ENCODE peak calls at places on chromosomes 12 and 14, in four cellular contexts. B is HepG2, L is H1, C is endothelial cell of umbilical vein. N is an unnamed sample.

GRCh38 chr12:74538491-74539258 is 1.0 kb downstream of the ATXN7L3B start:
- DNase-seq in B (no peak), L (no peak), C (peak), N (no peak)

GRCh38 chr12:101839324-101840283 is 8.8 kb upstream of the GNPTAB start:
- DNase-seq in B (peak), L (no peak), C (peak), N (peak)

GRCh38 chr12:33706927-33707326 is 267.3 kb upstream of the SYT10 start:
- DNase-seq in B (no peak), L (no peak), C (no peak), N (no peak)

GRCh38 chr14:32662234-32662633 is 276.4 kb upstream of the NPAS3 start:
- DNase-seq in B (no peak), C (no peak), L (no peak), N (no peak)

GRCh38 chr14:73460691-73461127 is 2.4 kb upstream of the NUMB start:
- DNase-seq in B (no peak), C (peak), L (no peak), N (no peak)

GRCh38 chr12:30996255-30996654 is 69.7 kb downstream of the TSPAN11 start:
- DNase-seq in B (no peak), C (peak), L (no peak), N (no peak)

GRCh38 chr12:40734283-40734682 is 42.0 kb downstream of the CNTN1 start:
- DNase-seq in B (no peak), C (no peak), L (no peak), N (no peak)

GRCh38 chr12:25416516-25416915 is 136.6 kb downstream of the LMNTD1 start:
- DNase-seq in B (no peak), C (no peak), L (no peak), N (no peak)

GRCh38 chr14:22304324-22304723 is 284.7 kb downstream of the DAD1 start:
- DNase-seq in B (no peak), L (no peak), C (no peak), N (no peak)

GRCh38 chr14:72562300-72562699 is 331.6 kb downstream of the DPF3 start:
- DNase-seq in B (no peak), C (no peak), L (no peak), N (no peak)

GRCh38 chr12:66447643-66448042 is 145.3 kb downstream of the HELB start:
- DNase-seq in C (no peak), L (no peak), B (no peak), N (no peak)

GRCh38 chr12:3964404-3964803 is 91.2 kb upstream of the PARP11 start:
- DNase-seq in C (no peak), B (peak), L (peak), N (peak)

GRCh38 chr12:93007539-93007938 is 78.4 kb upstream of the EEA1 start:
- DNase-seq in L (no peak), B (no peak), C (peak), N (no peak)

GRCh38 chr12:93005928-93006654 is 77.0 kb upstream of the EEA1 start:
- DNase-seq in L (no peak), C (no peak), B (peak), N (no peak)

GRCh38 chr12:93008044-93008778 is 79.1 kb upstream of the EEA1 start:
- DNase-seq in B (peak), C (peak), L (no peak), N (no peak)

GRCh38 chr12:93009533-93009932 is 80.4 kb upstream of the EEA1 start:
- DNase-seq in B (no peak), C (no peak), L (no peak), N (no peak)

GRCh38 chr12:93006655-93007208 is 77.6 kb upstream of the EEA1 start:
- DNase-seq in C (no peak), B (no peak), L (no peak), N (no peak)
- H3K4me2 ChIP-seq in C (no peak), B (peak), L (no peak), N (no peak)

GRCh38 chr14:58297412-58297761 is 968 bp upstream of the ARID4A start:
- DNase-seq in L (no peak), B (no peak), C (no peak), N (peak)

GRCh38 chr14:58299665-58300202 is 1.4 kb downstream of the ARID4A start:
- DNase-seq in C (peak), B (no peak), L (no peak), N (peak)

GRCh38 chr14:58298880-58299664 is 717 bp downstream of the ARID4A start:
- DNase-seq in B (no peak), C (peak), L (no peak), N (peak)

GRCh38 chr14:58297762-58298476 is 436 bp upstream of the ARID4A start:
- DNase-seq in B (peak), C (peak), L (peak), N (peak)

GRCh38 chr14:58298477-58298879 is at the start of gene ARID4A:
- DNase-seq in L (no peak), C (no peak), B (no peak), N (no peak)
- TF ChIP-seq POLR2AphosphoS5 in L (no peak), C (no peak), B (peak), N (peak)

GRCh38 chr12:27823038-27823437 is 43.0 kb upstream of the MANSC4 start:
- DNase-seq in B (no peak), C (no peak), L (no peak), N (no peak)

GRCh38 chr12:27821259-27821973 is 41.4 kb upstream of the MANSC4 start:
- DNase-seq in B (peak), L (peak), C (peak), N (peak)

GRCh38 chr12:27818421-27818918 is 38.4 kb upstream of the MANSC4 start:
- DNase-seq in B (peak), L (no peak), C (peak), N (no peak)

GRCh38 chr12:27822076-27822712 is 42.2 kb upstream of the MANSC4 start:
- DNase-seq in B (no peak), L (no peak), C (peak), N (no peak)

GRCh38 chr12:27820564-27820963 is 40.5 kb upstream of the MANSC4 start:
- DNase-seq in B (no peak), C (peak), L (no peak), N (no peak)
- H3K4me2 ChIP-seq in B (no peak), C (peak), L (no peak), N (no peak)

GRCh38 chr12:53053223-53054111 is 3.6 kb downstream of the TNS2 start:
- DNase-seq in L (no peak), B (peak), C (peak), N (peak)

GRCh38 chr12:53051058-53051880 is 1.4 kb downstream of the TNS2 start:
- DNase-seq in C (peak), B (peak), L (no peak), N (no peak)

GRCh38 chr12:53054112-53054878 is 4.4 kb downstream of the TNS2 start:
- DNase-seq in L (peak), C (peak), B (peak), N (peak)

GRCh38 chr12:53051881-53052412 is 2.1 kb downstream of the TNS2 start:
- DNase-seq in C (no peak), B (no peak), L (no peak), N (no peak)

GRCh38 chr12:53052419-53053222 is 2.8 kb downstream of the TNS2 start:
- DNase-seq in C (peak), B (no peak), L (no peak), N (no peak)
- TF ChIP-seq POLR2AphosphoS5 in C (peak), B (no peak), L (no peak), N (no peak)

DNA sequence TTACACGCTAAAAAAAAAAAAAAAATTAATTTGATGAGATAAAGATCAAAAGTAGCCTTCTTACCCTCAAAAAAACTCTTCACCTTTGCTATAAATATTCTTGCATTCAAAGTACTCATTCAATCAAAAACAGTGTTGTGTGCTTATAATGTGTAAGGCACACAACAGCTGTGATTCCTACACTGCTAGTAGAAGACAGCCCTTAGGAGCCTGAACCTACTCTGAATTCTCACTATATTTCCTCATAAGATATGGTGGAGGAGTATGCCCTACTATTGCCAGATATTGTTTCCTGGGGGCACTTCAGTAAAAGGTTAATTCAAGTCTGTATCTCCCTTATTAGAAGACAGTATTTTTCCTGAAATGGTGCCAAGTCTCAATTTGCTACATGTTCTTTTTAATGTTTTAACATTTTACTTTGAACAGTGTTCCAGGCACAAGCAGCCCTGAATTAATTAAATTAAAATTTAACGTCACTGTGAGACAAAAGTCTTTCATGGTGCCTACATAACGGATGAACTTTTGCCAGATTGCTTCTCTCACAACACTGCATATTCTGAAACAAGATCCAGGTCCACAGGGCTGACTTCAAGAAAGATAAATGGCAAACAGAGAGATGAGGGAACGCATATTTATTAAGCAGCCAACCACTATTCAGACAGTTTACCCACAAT is 19.3 kb downstream of the PPP2R5E start:
- DNase-seq in C (no peak), B (no peak), L (no peak), N (no peak)
- H3K4me2 ChIP-seq in C (no peak), B (no peak), L (no peak), N (no peak)

DNA sequence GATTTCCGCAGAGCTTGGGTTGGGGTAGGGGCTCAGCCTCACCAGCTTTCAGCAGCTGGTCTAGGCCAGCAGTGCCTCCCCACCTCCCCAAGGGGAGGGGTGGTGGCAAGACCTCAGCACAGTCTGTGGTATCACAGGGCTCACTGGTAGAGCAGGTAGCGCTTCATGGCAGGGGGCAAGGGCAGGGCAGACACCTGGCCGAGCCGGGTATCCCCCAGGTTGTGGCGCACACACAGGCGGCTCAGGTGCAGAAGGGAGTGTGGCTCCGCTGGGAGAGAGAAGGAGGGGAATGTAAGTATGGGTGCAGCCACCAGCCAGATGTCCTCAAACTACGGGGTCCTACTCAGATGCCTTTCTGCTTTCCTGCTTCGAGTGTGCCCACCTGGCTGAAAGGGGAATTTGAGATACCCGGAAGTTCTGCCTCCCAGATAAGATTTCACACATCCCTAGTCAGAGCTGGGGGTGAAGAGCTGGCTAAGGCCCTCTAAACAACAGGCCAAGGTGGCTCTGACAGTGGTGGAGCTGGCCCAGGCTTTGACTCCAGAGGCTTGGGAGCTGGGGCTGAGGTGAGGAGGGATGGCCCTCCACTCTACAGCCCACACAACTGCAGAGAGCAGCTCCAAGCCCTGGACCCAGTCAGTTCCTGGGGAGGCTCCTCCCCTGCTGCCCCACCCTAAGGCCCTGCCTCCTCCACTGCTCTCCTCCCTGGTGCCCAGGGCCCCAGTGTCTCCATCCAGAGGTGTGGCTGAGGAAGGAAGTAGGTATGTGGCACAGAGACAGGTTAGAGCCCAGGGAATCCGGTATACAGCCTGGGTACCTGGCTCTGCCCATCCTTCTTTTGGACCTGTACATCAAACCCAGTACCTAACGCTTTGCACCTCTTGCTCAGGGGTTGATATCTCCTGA is 1.8 kb downstream of the SPSB2 start:
- DNase-seq in L (no peak), C (no peak), B (no peak), N (peak)
- TF ChIP-seq POLR2AphosphoS5 in L (peak), C (peak), B (peak), N (peak)

GRCh38 chr12:94267907-94268575 is 119.7 kb downstream of the PLXNC1 start:
- DNase-seq in L (no peak), C (no peak), B (no peak), N (no peak)

GRCh38 chr12:94266390-94266789 is 118.0 kb downstream of the PLXNC1 start:
- DNase-seq in L (no peak), C (no peak), B (no peak), N (no peak)

GRCh38 chr12:94266796-94267529 is 118.6 kb downstream of the PLXNC1 start:
- DNase-seq in C (no peak), L (no peak), B (no peak), N (no peak)

GRCh38 chr12:94265966-94266365 is 117.6 kb downstream of the PLXNC1 start:
- DNase-seq in B (no peak), L (no peak), C (no peak), N (no peak)

GRCh38 chr12:94267530-94267877 is 119.1 kb downstream of the PLXNC1 start:
- DNase-seq in C (no peak), B (no peak), L (no peak), N (no peak)
- H3K4me2 ChIP-seq in C (no peak), B (no peak), L (no peak), N (no peak)

DNA sequence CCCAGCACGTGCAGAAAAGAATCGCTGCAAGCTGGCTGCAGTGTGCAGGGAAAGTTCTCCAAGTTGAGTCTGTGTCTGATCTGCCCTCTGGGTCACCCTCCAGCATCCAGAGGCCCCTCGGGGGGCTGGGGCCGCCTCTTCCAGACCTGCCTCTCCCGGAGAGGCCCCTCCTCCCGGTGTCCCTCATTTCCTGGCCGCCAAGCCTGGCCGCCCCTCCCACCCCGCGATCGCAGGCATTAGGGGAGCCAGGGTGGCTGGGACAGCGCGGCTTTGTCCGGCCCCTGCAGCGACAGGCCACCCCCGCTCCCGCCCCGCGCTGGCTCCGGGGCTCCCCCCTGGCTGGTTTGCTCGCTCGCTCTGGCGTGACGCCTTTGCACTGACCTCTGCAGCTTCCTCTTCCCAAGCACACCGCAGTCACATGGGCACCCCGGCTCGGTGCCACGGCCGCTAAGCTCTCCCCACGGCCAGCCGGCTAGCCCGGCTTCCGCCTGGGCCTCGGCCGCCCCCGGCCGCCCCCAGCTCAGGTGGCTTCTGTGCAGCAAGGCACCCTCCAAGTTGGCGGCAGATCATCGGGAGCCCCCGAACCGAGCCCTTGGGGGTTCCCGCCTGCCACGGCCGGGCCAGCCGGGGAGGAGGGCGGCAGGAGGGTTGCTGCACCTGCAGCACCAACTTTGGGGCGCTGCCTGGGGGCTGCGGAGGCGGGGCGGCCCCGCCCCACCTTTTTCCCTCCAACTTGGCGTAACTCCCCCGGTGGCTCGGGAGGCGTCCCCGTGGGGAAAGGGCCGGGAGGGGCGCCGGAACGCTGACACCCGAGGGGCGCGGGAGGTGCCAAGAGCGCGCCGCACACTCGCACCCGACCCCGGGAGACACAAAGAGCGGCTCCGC is 43.7 kb downstream of the KDM2B start:
- DNase-seq in C (peak), B (peak), L (no peak), N (peak)
- TF ChIP-seq POLR2AphosphoS5 in C (peak), B (no peak), L (no peak), N (no peak)

GRCh38 chr12:108907861-108908302 is 28.0 kb downstream of the DAO start:
- DNase-seq in L (no peak), C (no peak), B (peak), N (peak)

GRCh38 chr12:108915632-108916133 is 35.8 kb downstream of the DAO start:
- DNase-seq in C (no peak), B (no peak), L (no peak), N (no peak)

GRCh38 chr12:108914031-108914630 is 34.2 kb downstream of the DAO start:
- DNase-seq in C (no peak), B (no peak), L (no peak), N (no peak)

GRCh38 chr12:108912361-108912760 is 32.5 kb downstream of the DAO start:
- DNase-seq in L (no peak), C (no peak), B (no peak), N (no peak)

DNA sequence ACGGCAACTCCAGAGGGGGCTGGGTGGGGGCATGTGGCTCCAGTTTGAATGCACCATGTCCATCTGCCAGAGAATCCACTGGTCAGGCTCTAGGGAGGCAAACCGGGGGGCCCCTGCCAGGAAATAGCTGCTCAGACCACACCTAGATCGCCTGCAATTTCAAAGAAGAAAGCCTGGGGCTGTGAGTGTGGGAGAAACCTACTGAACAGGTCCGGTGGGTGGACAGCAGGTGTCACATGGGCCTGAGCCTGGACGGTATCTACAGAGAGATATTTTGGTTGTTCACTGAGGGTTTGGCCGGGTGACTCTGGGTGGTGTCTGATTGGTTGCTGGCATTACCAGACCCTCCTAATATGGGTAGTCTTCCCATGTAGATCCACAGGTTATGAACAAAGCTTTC is 32.0 kb downstream of the DAO start:
- DNase-seq in C (no peak), L (no peak), B (no peak), N (no peak)
- H3K4me2 ChIP-seq in C (no peak), L (no peak), B (no peak), N (no peak)

GRCh38 chr14:44135972-44136371 is 371.1 kb downstream of the FSCB start:
- DNase-seq in C (no peak), L (no peak), B (no peak), N (no peak)
- TF ChIP-seq POLR2AphosphoS5 in C (no peak), L (no peak), B (no peak), N (no peak)